ENCODE peak calls at places on chromosomes 4 and X, in four cellular contexts. G is NCI-H510A treated with DMSO at 0.1 percent for 48 hours, L is astrocyte of the spinal cord, U is epithelial cell of prostate. M is an unnamed sample.

GRCh38 chrX:150841466-150842197 is 56.8 kb downstream of the CD99L2 start:
- DNase-seq in G (no peak), L (peak), U (no peak), M (no peak)

GRCh38 chr4:183362916-183363542 is 40.8 kb upstream of the CLDN24 start:
- DNase-seq in G (no peak), L (peak), U (no peak), M (peak)

GRCh38 chrX:149631293-149632165 is at the start of gene TMEM185A:
- DNase-seq in G (peak), L (peak), U (no peak), M (no peak)

GRCh38 chrX:11470231-11470630 is 177.0 kb downstream of the AMELX start:
- DNase-seq in G (no peak), L (peak), U (peak), M (peak)

GRCh38 chrX:85992811-85993229 is 54.5 kb downstream of the CHM start:
- DNase-seq in G (no peak), L (peak), U (peak), M (peak)

GRCh38 chr4:149161247-149161646 is 654.4 kb downstream of the IQCM start:
- DNase-seq in G (no peak), L (peak), U (no peak), M (peak)

GRCh38 chrX:112512509-112512908 is 167.2 kb downstream of the LHFPL1 start:
- DNase-seq in G (no peak), L (no peak), U (no peak), M (no peak)

GRCh38 chrX:42106556-42106955 is 183.2 kb upstream of the CASK start:
- DNase-seq in G (no peak), L (no peak), U (no peak), M (no peak)

GRCh38 chr4:185792384-185793146 is 19.4 kb downstream of the SORBS2 start:
- DNase-seq in G (peak), L (peak), U (peak), M (peak)

GRCh38 chr4:111641813-111642579 is 503.3 kb upstream of the FAM241A start:
- DNase-seq in G (peak), L (peak), U (peak), M (peak)

GRCh38 chr4:47913858-47914218 is 545 bp downstream of the NFXL1 start:
- DNase-seq in G (peak), L (peak), U (no peak), M (no peak)

M was measured in renal cortical epithelial cell.